ENCODE peak calls at places on chromosomes 4 and X, in eight cellular contexts. U, Z, N, Y, G, D, S and X are unnamed samples.

GRCh38 chr4:48635310-48635709 is 144.8 kb downstream of the FRYL start:
- DNase-seq in U (no peak), Z (peak), N (no peak), Y (peak), G (no peak), D (no peak), S (no peak), X (peak)

GRCh38 chr4:130808492-130808891 is 1712.5 kb downstream of the C4orf33 start:
- DNase-seq in U (no peak), Z (peak), N (no peak), Y (peak), G (no peak), D (no peak), S (no peak), X (peak)

GRCh38 chrX:40866878-40867277 is 131.5 kb upstream of the MED14 start:
- DNase-seq in U (no peak), Z (no peak), N (no peak), Y (no peak), G (no peak), D (no peak), S (no peak), X (no peak)

GRCh38 chr4:1872918-1873269 is 1.7 kb downstream of the NSD2 start:
- DNase-seq in U (no peak), Z (peak), N (no peak), Y (no peak), G (no peak), D (no peak), S (no peak), X (peak)

GRCh38 chr4:163344147-163345050 is 707 bp downstream of the NPY5R start:
- DNase-seq in U (no peak), Z (peak), N (peak), Y (no peak), G (no peak), D (peak), S (peak), X (no peak)

GRCh38 chrX:77953300-77953699 is 16.1 kb downstream of the PGAM4 start:
- DNase-seq in U (no peak), Z (no peak), N (no peak), Y (no peak), G (no peak), D (no peak), S (no peak), X (no peak)

GRCh38 chrX:29653721-29654120 is 561.6 kb upstream of the MAGEB2 start:
- DNase-seq in U (no peak), Z (no peak), N (no peak), Y (no peak), G (no peak), D (no peak), S (no peak), X (no peak)

GRCh38 chr4:145177906-145178538 is 2.4 kb downstream of the OTUD4 start:
- DNase-seq in U (no peak), Z (peak), N (no peak), Y (no peak), G (no peak), D (no peak), S (no peak), X (no peak)

GRCh38 chrX:150219374-150220185 is 143.5 kb upstream of the MAMLD1 start:
- DNase-seq in U (no peak), Z (peak), N (peak), Y (no peak), G (peak), D (peak), S (peak), X (no peak)

GRCh38 chrX:103954259-103954658 is 8.2 kb upstream of the TMSB15B start:
- DNase-seq in U (no peak), Z (no peak), N (no peak), Y (no peak), G (no peak), D (no peak), S (no peak), X (no peak)

GRCh38 chr4:22668301-22668700 is 24.4 kb upstream of the GBA3 start:
- DNase-seq in U (no peak), Z (peak), N (no peak), Y (no peak), G (no peak), D (no peak), S (no peak), X (no peak)

GRCh38 chr4:19063662-19064061 is 1042.1 kb upstream of the LCORL start:
- DNase-seq in U (no peak), Z (no peak), N (peak), Y (no peak), G (no peak), D (no peak), S (peak), X (no peak)

GRCh38 chrX:11967986-11968385 is 170.3 kb upstream of the FRMPD4 start:
- DNase-seq in U (no peak), Z (no peak), N (no peak), Y (no peak), G (no peak), D (no peak), S (no peak), X (no peak)

GRCh38 chr4:20538922-20539321 is 161.3 kb upstream of the PACRGL start:
- DNase-seq in U (no peak), Z (no peak), N (no peak), Y (no peak), G (no peak), D (no peak), S (no peak), X (no peak)

DNA sequence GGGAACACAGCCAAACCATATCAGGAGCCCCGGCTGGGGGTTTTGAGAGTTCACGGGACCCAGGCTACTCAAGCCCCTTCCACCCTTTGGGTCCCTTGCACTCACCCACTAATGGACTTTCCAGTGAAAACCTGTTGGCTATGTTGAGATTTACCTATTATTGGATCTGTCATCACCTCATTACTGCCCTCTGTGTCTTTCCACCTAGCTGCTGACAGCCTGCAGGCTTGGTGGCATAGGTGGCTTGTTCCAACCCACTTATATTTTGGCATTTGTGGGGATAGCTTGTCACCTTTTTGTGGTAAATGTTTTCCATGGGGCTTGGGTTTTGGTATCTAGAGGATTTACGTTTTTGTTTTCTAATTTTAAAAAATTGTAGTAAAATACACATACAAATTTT is 23.9 kb downstream of the IGFBP7 start:
- DNase-seq in U (no peak), Z (no peak), N (no peak), Y (no peak), G (no peak), D (no peak), S (no peak), X (no peak)
- H3K27ac ChIP-seq in U (no peak), Z (peak), N (no peak), Y (no peak), G (no peak), D (peak), S (no peak), X (no peak)

DNA sequence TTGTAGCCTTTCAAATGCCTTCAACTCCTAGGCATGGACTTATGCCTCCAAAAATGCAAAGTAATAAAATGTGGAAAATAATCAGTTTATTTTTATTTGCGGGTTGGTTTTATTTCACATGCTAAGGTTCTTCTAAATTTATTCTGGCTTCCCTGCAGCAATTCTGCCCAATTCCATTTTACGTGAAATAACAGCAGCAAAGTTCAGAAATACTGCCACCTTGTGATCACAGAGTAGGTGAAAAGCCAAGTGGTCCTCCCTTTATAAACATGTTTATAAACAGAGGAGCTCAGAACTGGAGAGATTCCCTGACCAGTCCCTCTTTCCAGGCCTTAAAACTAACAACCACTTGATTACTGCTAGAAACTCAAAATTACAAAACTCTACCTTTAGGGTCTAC is 14.7 kb upstream of the DCHS2 start:
- DNase-seq in U (no peak), Z (peak), N (no peak), Y (no peak), G (no peak), D (no peak), S (no peak), X (peak)
- H3K27ac ChIP-seq in U (no peak), Z (no peak), N (no peak), Y (no peak), G (no peak), D (no peak), S (no peak), X (peak)

DNA sequence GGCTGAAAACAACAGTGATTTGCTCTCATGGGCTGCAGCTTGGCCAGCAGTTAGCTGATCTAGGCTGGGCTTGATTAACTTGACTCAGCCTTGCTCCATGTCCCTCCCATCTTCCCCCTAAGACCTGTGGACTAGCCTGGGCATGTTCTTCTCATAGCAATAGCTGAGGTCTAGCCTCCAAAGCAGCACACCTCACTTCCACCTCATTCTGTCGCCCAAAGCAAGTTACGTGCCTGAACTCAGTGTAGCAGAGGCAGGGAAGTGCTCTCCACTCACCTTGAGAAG is 62.2 kb downstream of the EVC start:
- DNase-seq in U (no peak), Z (no peak), N (peak), Y (peak), G (no peak), D (no peak), S (peak), X (peak)
- H3K27ac ChIP-seq in U (no peak), Z (peak), N (no peak), Y (peak), G (no peak), D (no peak), S (no peak), X (peak)

DNA sequence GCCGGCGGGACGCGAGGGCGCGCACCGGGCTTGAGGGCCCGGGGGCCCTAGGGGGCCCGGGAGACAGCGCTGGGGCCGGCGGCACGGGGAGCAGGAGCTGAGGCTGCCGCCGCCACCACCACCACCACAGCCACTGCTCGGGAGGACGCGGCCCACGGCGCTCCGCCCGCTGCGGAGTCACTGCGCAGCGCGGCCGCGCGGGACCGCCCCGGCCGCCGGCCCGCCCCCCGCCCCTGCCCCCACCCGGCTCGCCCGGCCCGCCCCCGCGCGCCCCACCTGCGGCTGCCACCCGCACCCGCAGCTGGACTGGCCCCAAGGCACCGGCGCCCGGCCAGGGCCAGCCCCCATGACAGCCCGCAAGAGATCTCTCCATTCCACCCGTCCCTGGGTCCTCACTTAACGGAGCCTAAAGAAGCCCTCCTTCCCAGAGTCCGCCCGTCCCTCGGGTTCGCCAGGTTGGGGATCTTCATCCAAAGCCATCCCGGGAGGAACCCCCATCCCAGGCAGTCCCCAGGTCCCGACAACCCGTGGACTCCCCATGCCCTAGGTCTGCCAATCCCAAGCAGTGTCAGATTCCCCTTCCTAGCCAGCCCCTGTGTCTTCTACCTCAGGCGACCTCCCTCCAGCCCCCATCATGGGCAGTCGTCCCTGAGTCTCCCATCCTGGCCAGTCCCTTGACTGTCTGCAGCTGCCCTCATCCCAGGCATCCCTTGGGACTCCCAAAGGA is 40.0 kb upstream of the IQSEC2 start:
- DNase-seq in U (peak), Z (no peak), N (peak), Y (no peak), G (no peak), D (peak), S (no peak), X (no peak)
- H3K27ac ChIP-seq in U (no peak), Z (no peak), N (no peak), Y (no peak), G (no peak), D (no peak), S (no peak), X (no peak)

DNA sequence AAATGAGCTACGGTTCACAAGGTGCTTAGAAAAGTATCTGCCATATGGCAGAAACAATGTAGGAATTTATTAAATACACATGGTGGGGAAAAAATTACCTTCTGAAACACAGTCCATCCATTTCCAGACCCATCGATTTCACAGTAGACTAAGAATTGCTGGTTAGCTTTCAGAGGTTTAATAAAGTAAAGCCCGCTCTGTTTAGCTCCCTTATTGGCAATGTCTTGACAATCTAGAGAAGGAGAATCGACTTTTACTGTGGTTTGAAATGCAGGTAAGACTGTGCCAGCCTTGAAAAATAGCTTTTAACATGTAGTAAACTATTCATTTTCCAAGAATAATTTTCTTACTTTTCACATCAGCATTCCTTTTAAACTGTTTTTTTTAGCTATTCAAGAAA is 2.9 kb downstream of the FGG start:
- DNase-seq in U (no peak), Z (no peak), N (no peak), Y (no peak), G (no peak), D (no peak), S (no peak), X (no peak)
- H3K27ac ChIP-seq in U (no peak), Z (no peak), N (no peak), Y (no peak), G (no peak), D (no peak), S (no peak), X (no peak)

GRCh38 chrX:84363054-84363453 is 139.2 kb downstream of the HDX start:
- DNase-seq in U (no peak), Z (no peak), N (no peak), Y (no peak), G (no peak), D (no peak), S (no peak), X (no peak)
- H3K27ac ChIP-seq in U (no peak), Z (no peak), N (no peak), Y (no peak), G (no peak), D (no peak), S (no peak), X (no peak)

DNA sequence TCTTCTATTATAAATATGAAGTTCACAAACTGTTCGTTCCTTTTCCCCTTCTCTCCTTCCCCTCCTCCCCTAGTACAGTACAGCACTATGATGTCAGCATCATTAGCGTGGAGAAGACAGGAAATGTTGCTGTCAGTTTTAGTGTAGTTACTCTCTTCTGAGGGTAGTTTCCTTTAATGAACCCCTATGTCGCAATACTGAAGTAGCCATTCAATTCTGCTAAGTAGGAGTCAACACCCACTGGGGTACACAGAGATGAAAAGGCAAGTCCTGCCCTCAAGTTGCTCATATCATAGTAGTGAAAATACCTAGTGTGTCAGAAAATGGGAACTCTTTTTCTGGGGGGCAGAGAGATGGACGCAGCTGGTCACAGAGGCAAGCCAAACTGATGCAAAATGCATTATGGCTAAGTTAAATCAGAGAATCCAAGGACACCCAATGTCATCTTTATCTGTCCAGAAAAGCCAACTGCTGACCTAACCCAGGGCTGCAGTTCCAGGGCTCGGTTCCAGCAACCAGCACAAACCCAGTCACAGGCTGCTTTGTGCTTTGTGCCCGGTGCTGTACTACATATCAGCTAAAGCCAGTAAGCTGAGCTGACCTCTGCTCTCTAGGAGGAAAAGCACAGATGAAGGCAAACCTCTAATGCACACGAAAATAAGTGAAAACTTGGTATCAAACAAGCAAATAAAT is 31.5 kb downstream of the GRIA3 start:
- DNase-seq in U (peak), Z (no peak), N (no peak), Y (no peak), G (peak), D (peak), S (no peak), X (no peak)
- H3K27ac ChIP-seq in U (no peak), Z (no peak), N (no peak), Y (no peak), G (no peak), D (peak), S (no peak), X (no peak)

GRCh38 chr4:128306992-128307581 is 19.5 kb upstream of the PGRMC2 start:
- DNase-seq in U (no peak), Z (no peak), N (no peak), Y (no peak), G (no peak), D (no peak), S (no peak), X (no peak)
- H3K27ac ChIP-seq in U (no peak), Z (no peak), N (no peak), Y (no peak), G (no peak), D (no peak), S (no peak), X (no peak)

DNA sequence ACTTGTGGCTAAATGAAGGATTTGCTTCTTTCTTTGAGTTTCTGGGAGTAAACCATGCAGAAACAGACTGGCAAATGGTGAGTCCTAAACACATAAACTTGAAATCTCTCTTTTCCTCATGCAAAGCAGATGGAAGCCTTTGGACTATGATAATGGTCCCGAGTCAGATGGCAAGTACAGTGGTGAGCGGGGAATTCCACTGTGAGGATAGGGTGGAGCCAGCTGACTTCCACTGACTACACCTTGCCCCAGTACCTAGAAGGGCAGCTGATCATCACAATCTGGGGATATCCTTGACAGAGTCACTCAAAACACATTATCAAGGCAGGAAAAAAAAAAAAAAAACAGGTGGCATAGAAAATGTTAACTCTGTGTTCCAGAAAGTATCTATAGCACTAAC is 34.3 kb downstream of the ENPEP start:
- DNase-seq in U (no peak), Z (no peak), N (no peak), Y (no peak), G (no peak), D (no peak), S (no peak), X (no peak)
- H3K27ac ChIP-seq in U (no peak), Z (no peak), N (no peak), Y (no peak), G (no peak), D (no peak), S (no peak), X (no peak)

GRCh38 chr4:114251020-114251419 is 271.6 kb upstream of the ARSJ start:
- DNase-seq in U (no peak), Z (no peak), N (no peak), Y (no peak), G (no peak), D (no peak), S (no peak), X (peak)
- H3K27ac ChIP-seq in U (no peak), Z (no peak), N (no peak), Y (no peak), G (no peak), D (no peak), S (no peak), X (no peak)